ENCODE peak calls at places on chromosomes 2 and 18, in eight cellular contexts. K is CD4-positive, alpha-beta T cell; I is AG10803; N is omental fat pad; W is HFF-Myc; F is progenitor cell of endocrine pancreas; U is astrocyte of the cerebellum; Y is neural crest cell. B is an unnamed sample.

GRCh38 chr2:47043142-47043890 is 111.8 kb downstream of the STPG4 start:
- DNase-seq in I (peak; percentile 96), U (peak; percentile 86), N (no peak), K (no peak), F (no peak), Y (no peak), W (peak; percentile 93), B (no peak)

GRCh38 chr18:46485675-46486200 is 171.3 kb downstream of the LOXHD1 start:
- DNase-seq in N (no peak), K (no peak), I (no peak), F (no peak), U (no peak), W (no peak), Y (no peak), B (no peak)

GRCh38 chr2:102436284-102436683 is 13.3 kb downstream of the IL18RAP start:
- DNase-seq in Y (no peak), K (no peak), W (no peak), N (no peak), I (no peak), F (no peak), U (peak; percentile 34), B (peak; percentile 53)

GRCh38 chr2:239626971-239627598 is 226.3 kb upstream of the HDAC4 start:
- DNase-seq in N (no peak), U (no peak), F (no peak), I (peak; percentile 10), K (no peak), Y (no peak), W (no peak), B (no peak)

GRCh38 chr2:145075454-145076062 is 555.6 kb upstream of the ZEB2 start:
- DNase-seq in U (no peak), F (no peak), N (no peak), K (no peak), W (no peak), I (peak; percentile 44), Y (no peak), B (no peak)

GRCh38 chr2:171347158-171347557 is 86.6 kb downstream of the METTL8 start:
- DNase-seq in I (peak; percentile 22), Y (no peak), F (no peak), K (no peak), N (no peak), U (no peak), W (no peak), B (no peak)

GRCh38 chr2:230408244-230408842 is 7.7 kb upstream of the SP100 start:
- DNase-seq in F (no peak), K (no peak), Y (no peak), U (no peak), N (no peak), W (no peak), I (peak; percentile 88), B (peak; percentile 90)

GRCh38 chr2:80073134-80073561 is 231.4 kb downstream of the LRRTM1 start:
- DNase-seq in Y (peak; percentile 33), I (peak; percentile 65), F (peak; percentile 15), K (no peak), N (no peak), W (peak; percentile 46), U (peak; percentile 49), B (no peak)

GRCh38 chr2:237048595-237048994 is 37.1 kb upstream of the COPS8 start:
- DNase-seq in U (no peak), I (no peak), N (no peak), W (no peak), F (no peak), K (no peak), Y (no peak), B (no peak)

GRCh38 chr18:76005632-76006031 is 489.4 kb downstream of the ZNF516 start:
- DNase-seq in I (no peak), N (no peak), U (no peak), K (no peak), Y (no peak), W (no peak), F (no peak), B (no peak)

GRCh38 chr2:15745907-15746306 is 154.2 kb downstream of the DDX1 start:
- DNase-seq in U (no peak), F (no peak), I (no peak), W (no peak), N (no peak), Y (no peak), K (no peak), B (no peak)

GRCh38 chr2:59899692-59900091 is 653.8 kb downstream of the BCL11A start:
- DNase-seq in N (no peak), I (no peak), U (no peak), W (no peak), Y (no peak), F (no peak), K (no peak), B (no peak)

GRCh38 chr2:188984680-188985079 is 10.5 kb downstream of the COL3A1 start:
- DNase-seq in N (no peak), Y (no peak), W (no peak), F (no peak), U (peak; percentile 47), K (no peak), I (peak; percentile 95), B (no peak)

GRCh38 chr2:188986839-188987238 is 12.7 kb downstream of the COL3A1 start:
- DNase-seq in I (peak; percentile 53), Y (no peak), F (no peak), W (no peak), U (no peak), K (no peak), N (no peak), B (no peak)

GRCh38 chr2:188979730-188980123 is 5.6 kb downstream of the COL3A1 start:
- DNase-seq in U (no peak), I (peak; percentile 21), W (no peak), N (no peak), K (no peak), Y (no peak), F (no peak), B (no peak)

GRCh38 chr2:188984126-188984525 is 10.0 kb downstream of the COL3A1 start:
- DNase-seq in F (no peak), N (no peak), I (peak; percentile 94), W (no peak), U (peak; percentile 74), Y (no peak), K (no peak), B (no peak)

GRCh38 chr2:188983427-188984101 is 9.4 kb downstream of the COL3A1 start:
- DNase-seq in U (peak; percentile 29), I (peak; percentile 97), W (no peak), Y (no peak), N (no peak), F (no peak), K (no peak), B (no peak)
- TF ChIP-seq CTCF in U (peak; percentile 39), I (peak; percentile 73), W (peak; percentile 60), Y (peak; percentile 48), N (no peak), F (peak; percentile 45), K (no peak), B (peak; percentile 6)

GRCh38 chr2:134249755-134250154 is 4.1 kb upstream of the MGAT5 start:
- DNase-seq in K (no peak), F (no peak), I (no peak), U (no peak), W (no peak), N (no peak), Y (no peak), B (no peak)
- TF ChIP-seq CTCF in K (no peak), F (no peak), I (no peak), U (no peak), W (no peak), N (no peak), Y (no peak), B (no peak)

DNA sequence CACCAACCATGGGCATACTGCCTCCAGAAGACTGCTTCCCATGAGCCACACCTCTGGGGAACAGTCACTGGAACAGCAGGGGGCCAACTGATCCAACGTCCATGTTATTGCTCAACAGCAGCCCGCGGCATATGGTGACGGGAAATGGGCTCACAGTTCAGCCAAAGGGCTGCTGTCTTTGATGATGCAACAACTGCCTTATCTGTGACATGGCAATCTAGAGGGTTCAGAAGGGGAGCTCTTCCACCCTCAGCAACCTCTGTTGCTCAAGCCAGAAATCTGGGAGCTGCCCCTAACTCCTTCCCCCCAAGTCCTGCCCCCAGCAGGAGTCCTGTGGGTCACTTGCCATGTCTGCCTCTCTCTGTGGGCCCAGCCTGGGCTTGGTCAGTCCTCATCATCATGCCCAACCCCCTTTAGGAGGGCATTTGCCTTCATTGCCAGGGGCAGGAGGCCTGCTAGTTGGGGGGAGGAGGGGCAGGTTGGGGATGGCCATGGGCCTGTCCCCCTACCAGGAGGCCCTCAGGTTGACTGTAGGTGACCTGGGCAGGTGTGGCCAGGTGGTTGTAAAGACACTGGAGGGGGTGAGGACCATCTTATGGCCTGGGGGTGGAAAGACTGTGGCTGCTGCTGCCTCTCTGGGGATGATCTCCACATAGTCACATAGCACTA is 212.9 kb downstream of the CYP26B1 start:
- DNase-seq in W (no peak), F (no peak), I (peak; percentile 94), N (no peak), K (no peak), U (no peak), Y (no peak), B (peak; percentile 89)
- TF ChIP-seq CTCF in W (no peak), F (no peak), I (no peak), N (no peak), K (no peak), U (no peak), Y (no peak), B (no peak)

GRCh38 chr2:715038-715437 is 37.8 kb upstream of the TMEM18 start:
- DNase-seq in W (no peak), N (no peak), Y (no peak), F (no peak), U (no peak), K (no peak), I (no peak), B (no peak)

GRCh38 chr2:714005-714741 is 37.0 kb upstream of the TMEM18 start:
- DNase-seq in I (peak; percentile 48), F (no peak), W (peak; percentile 20), N (no peak), U (peak; percentile 15), K (no peak), Y (peak; percentile 64), B (no peak)

GRCh38 chr2:719734-720133 is 42.5 kb upstream of the TMEM18 start:
- DNase-seq in F (no peak), Y (no peak), N (no peak), K (no peak), I (no peak), U (no peak), W (no peak), B (no peak)

GRCh38 chr2:719191-719590 is 42.0 kb upstream of the TMEM18 start:
- DNase-seq in I (no peak), K (no peak), N (no peak), U (no peak), Y (no peak), F (no peak), W (no peak), B (no peak)

DNA sequence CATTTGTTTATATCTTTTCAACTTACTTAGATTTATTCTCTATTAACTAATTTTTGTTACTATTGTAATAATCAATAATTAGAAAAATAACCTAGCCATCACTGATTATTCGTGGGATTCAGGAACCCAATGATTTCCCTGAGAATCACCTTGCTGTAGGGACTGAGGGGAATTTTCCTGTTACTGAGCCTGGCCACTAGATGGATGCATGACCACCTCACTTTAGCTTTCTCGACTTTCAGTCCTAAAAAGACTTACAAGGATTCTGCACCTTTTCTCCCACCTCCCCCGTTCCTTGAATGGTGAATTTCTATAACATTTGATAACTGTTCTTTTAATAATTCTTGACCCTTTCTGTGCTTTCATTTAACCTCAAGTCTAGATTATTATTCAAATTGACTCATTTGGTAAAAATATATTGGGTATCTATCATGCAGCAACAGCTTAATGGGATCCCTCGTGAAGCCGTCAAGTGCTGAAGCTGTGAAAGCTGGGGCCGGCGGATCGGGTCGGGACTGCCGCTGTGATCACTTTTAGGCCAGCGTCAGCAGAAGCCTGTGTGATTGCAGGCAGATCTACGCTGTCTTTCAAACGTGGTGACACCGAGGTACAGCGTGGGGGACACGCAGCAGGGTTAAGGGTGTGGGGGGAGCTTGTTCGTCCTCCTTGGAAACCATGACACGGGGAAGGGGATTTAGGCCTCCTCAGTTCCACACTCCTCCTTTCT is 38.8 kb upstream of the TMEM18 start:
- DNase-seq in I (no peak), U (no peak), N (no peak), Y (no peak), K (no peak), F (no peak), W (no peak), B (no peak)
- TF ChIP-seq CTCF in I (peak; percentile 55), U (peak; percentile 60), N (no peak), Y (peak; percentile 62), K (no peak), F (peak; percentile 63), W (peak; percentile 30), B (peak; percentile 29)